ENCODE peak calls at places on chromosomes 3 and 15, in four cellular contexts. N, L, W and X are unnamed samples.

GRCh38 chr15:39434751-39435238 is 146.1 kb upstream of the THBS1 start:
- DNase-seq in N (no peak), L (no peak), W (no peak), X (no peak)

GRCh38 chr15:90686435-90687218 is 30.5 kb upstream of the BLM start:
- DNase-seq in N (no peak), L (no peak), W (no peak), X (no peak)

GRCh38 chr15:68352401-68353062 is 75.0 kb downstream of the FEM1B start:
- DNase-seq in N (peak; percentile 97), L (peak; percentile 90), W (peak; percentile 60), X (peak; percentile 80)

GRCh38 chr3:53163459-53164387 is 2.7 kb downstream of the PRKCD start:
- DNase-seq in N (no peak), L (no peak), W (no peak), X (no peak)

GRCh38 chr3:194300392-194300758 is 50.8 kb downstream of the CPN2 start:
- DNase-seq in N (no peak), L (peak; percentile 96), W (peak; percentile 92), X (no peak)

GRCh38 chr15:37096878-37097568 is 3.3 kb downstream of the MEIS2 start:
- DNase-seq in N (no peak), L (no peak), W (no peak), X (no peak)

GRCh38 chr3:183218826-183219225 is 34.2 kb upstream of the B3GNT5 start:
- DNase-seq in N (no peak), L (no peak), W (no peak), X (no peak)

GRCh38 chr15:69668049-69668705 is 215.6 kb downstream of the RPLP1 start:
- DNase-seq in N (no peak), L (no peak), W (no peak), X (no peak)

GRCh38 chr15:85708402-85708932 is 86.3 kb downstream of the KLHL25 start:
- DNase-seq in N (no peak), L (no peak), W (no peak), X (no peak)

GRCh38 chr3:150742141-150742523 is 20.8 kb downstream of the SIAH2 start:
- DNase-seq in N (no peak), L (no peak), W (no peak), X (no peak)

GRCh38 chr3:4889896-4890295 is 89.3 kb upstream of the BHLHE40 start:
- DNase-seq in N (no peak), L (no peak), W (no peak), X (no peak)

GRCh38 chr3:186566772-186567071 is 417 bp downstream of the TBCCD1 start:
- DNase-seq in N (no peak), L (no peak), W (no peak), X (no peak)

GRCh38 chr3:126167550-126167949 is 12.8 kb downstream of the ALDH1L1 start:
- DNase-seq in N (no peak), L (no peak), W (no peak), X (no peak)

GRCh38 chr15:69156726-69157381 is 3.6 kb upstream of the GLCE start:
- DNase-seq in N (no peak), L (no peak), W (no peak), X (no peak)

GRCh38 chr3:143565943-143566342 is 282.3 kb downstream of the SLC9A9 start:
- DNase-seq in N (no peak), L (no peak), W (no peak), X (no peak)

GRCh38 chr15:91224750-91225380 is 124.8 kb downstream of the SV2B start:
- DNase-seq in N (peak; percentile 66), L (no peak), W (no peak), X (no peak)

GRCh38 chr3:45178131-45179023 is 32.2 kb upstream of the CDCP1 start:
- DNase-seq in N (no peak), L (no peak), W (no peak), X (no peak)

GRCh38 chr15:39301589-39301999 is 279.3 kb upstream of the THBS1 start:
- DNase-seq in N (peak; percentile 53), L (no peak), W (peak; percentile 25), X (no peak)

GRCh38 chr15:31226011-31226410 is 100.6 kb upstream of the KLF13 start:
- DNase-seq in N (no peak), L (no peak), W (no peak), X (no peak)

GRCh38 chr15:60083318-60083717 is 79.2 kb downstream of the FOXB1 start:
- DNase-seq in N (peak; percentile 80), L (no peak), W (no peak), X (no peak)

GRCh38 chr3:51675201-51675611 is 4.2 kb downstream of the TEX264 start:
- DNase-seq in N (peak; percentile 71), L (peak; percentile 5), W (no peak), X (peak; percentile 75)

GRCh38 chr15:58469432-58470353 is 37.9 kb downstream of the LIPC start:
- DNase-seq in N (peak; percentile 91), L (no peak), W (peak; percentile 34), X (peak; percentile 62)

GRCh38 chr3:64763980-64764379 is 76.2 kb upstream of the ADAMTS9 start:
- DNase-seq in N (no peak), L (no peak), W (no peak), X (no peak)

GRCh38 chr3:186596568-186597287 is 16.1 kb upstream of the AHSG start:
- DNase-seq in N (no peak), L (no peak), W (no peak), X (no peak)

GRCh38 chr15:40029979-40030893 is 8.7 kb downstream of the SRP14 start:
- DNase-seq in N (peak; percentile 49), L (no peak), W (no peak), X (no peak)

GRCh38 chr3:178631950-178632349 is 95.7 kb downstream of the KCNMB2 start:
- DNase-seq in N (no peak), L (no peak), W (no peak), X (no peak)

GRCh38 chr3:49454457-49454856 is 15.6 kb upstream of the DAG1 start:
- DNase-seq in N (peak; percentile 66), L (no peak), W (no peak), X (no peak)

GRCh38 chr3:127654374-127654773 is 18.4 kb upstream of the ABTB1 start:
- DNase-seq in N (peak; percentile 62), L (no peak), W (no peak), X (no peak)

GRCh38 chr15:90633361-90633760 is 83.8 kb upstream of the BLM start:
- DNase-seq in N (no peak), L (no peak), W (no peak), X (no peak)

GRCh38 chr3:194379651-194380050 is 10.1 kb upstream of the LRRC15 start:
- DNase-seq in N (no peak), L (no peak), W (no peak), X (no peak)

GRCh38 chr15:45884289-45884688 is 249.5 kb downstream of the SQOR start:
- DNase-seq in N (no peak), L (no peak), W (no peak), X (no peak)

GRCh38 chr3:195693428-195694216 is 27.2 kb upstream of the MUC20 start:
- DNase-seq in N (no peak), L (no peak), W (no peak), X (no peak)

GRCh38 chr3:71881041-71881440 is 96.1 kb upstream of the PROK2 start:
- DNase-seq in N (no peak), L (no peak), W (no peak), X (no peak)

GRCh38 chr3:46701211-46701939 is at the start of gene TMIE:
- DNase-seq in N (no peak), L (no peak), W (no peak), X (no peak)

GRCh38 chr15:76196286-76196948 is 114.9 kb downstream of the ETFA start:
- DNase-seq in N (peak; percentile 88), L (peak; percentile 95), W (peak; percentile 65), X (peak; percentile 69)
- H3K27ac ChIP-seq in N (peak overlapping the region; percentile 71), L (peak overlapping the region; percentile 72), W (no peak overlapping the region), X (peak overlapping the region; percentile 80)

GRCh38 chr3:10964537-10965167 is 27.9 kb upstream of the SLC6A1 start:
- DNase-seq in N (peak; percentile 48), L (no peak), W (no peak), X (no peak)

GRCh38 chr3:10957976-10958749 is 34.4 kb upstream of the SLC6A1 start:
- DNase-seq in N (peak; percentile 38), L (no peak), W (no peak), X (no peak)

GRCh38 chr3:10956991-10957390 is 35.6 kb upstream of the SLC6A1 start:
- DNase-seq in N (no peak), L (no peak), W (peak; percentile 23), X (no peak)

GRCh38 chr3:10960264-10960663 is 32.3 kb upstream of the SLC6A1 start:
- DNase-seq in N (no peak), L (no peak), W (no peak), X (no peak)

GRCh38 chr3:10962481-10963036 is 30.0 kb upstream of the SLC6A1 start:
- DNase-seq in N (peak; percentile 43), L (no peak), W (no peak), X (no peak)
- H3K27ac ChIP-seq in N (no peak overlapping the region), L (no peak overlapping the region), W (no peak overlapping the region), X (no peak overlapping the region)

GRCh38 chr15:63025460-63025859 is 17.1 kb upstream of the TPM1 start:
- DNase-seq in N (no peak), L (no peak), W (no peak), X (no peak)

GRCh38 chr15:63028442-63029110 is 14.0 kb upstream of the TPM1 start:
- DNase-seq in N (no peak), L (no peak), W (no peak), X (no peak)

GRCh38 chr15:63029701-63030100 is 12.8 kb upstream of the TPM1 start:
- DNase-seq in N (no peak), L (no peak), W (no peak), X (no peak)

GRCh38 chr15:63030101-63030528 is 12.4 kb upstream of the TPM1 start:
- DNase-seq in N (no peak), L (peak; percentile 75), W (peak; percentile 33), X (no peak)

DNA sequence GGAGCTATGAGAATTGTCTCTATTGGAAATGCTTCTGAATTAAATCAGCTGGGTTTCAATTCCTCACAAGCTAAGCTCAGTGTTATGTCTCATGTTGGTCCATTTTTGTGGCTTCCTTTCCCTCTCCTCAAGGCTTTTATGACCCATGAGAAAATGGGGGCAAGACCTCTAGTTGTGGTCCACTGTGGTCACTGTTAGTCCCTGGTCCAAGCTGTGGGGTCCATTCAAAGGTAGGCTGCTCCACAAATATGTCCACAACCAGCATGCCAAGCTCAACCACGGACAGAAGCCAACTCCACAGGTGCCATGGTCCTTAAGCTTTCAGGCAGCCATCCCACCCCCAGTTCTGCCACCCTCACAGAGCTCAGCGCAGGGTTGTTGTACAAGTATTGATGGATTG is 14.9 kb upstream of the TPM1 start:
- DNase-seq in N (no peak), L (no peak), W (no peak), X (no peak)
- H3K27ac ChIP-seq in N (no peak overlapping the region), L (no peak overlapping the region), W (no peak overlapping the region), X (no peak overlapping the region)

DNA sequence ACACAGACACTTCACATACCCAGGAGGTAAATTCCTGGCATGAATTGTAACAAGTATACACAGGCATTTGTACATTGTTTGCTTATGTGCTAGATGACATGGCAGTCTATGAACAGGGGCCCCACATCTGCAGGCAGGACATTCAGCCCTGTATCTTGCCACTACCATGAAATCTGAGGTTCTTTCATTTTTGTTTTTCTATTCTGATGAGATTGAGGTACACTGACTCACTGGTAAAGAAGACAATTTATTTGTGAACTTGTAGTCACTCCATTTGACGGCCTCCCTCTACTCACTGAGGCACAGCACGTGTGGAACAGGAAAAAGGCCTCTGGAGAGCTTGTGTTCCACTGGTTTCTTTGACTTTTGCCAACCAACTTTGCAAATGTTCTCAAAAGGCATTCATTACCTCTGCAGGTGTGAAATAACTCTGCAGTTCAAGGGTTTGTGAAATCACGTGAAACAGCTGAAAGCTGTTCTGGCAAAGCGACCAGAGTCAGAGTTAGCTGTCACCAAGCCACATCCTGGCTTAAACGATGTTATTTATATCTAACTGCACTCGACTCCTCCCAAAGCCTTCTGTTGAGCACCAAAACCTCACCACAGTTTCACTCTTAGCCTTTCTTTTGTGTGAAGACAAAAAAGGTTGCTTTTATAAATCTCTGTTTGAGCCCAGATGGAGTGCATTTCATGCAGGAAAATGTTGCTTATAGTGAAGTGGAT is 401.4 kb upstream of the CFAP20DC start:
- DNase-seq in N (no peak), L (no peak), W (no peak), X (peak; percentile 43)
- H3K27ac ChIP-seq in N (no peak overlapping the region), L (no peak overlapping the region), W (no peak overlapping the region), X (peak overlapping the region; percentile 89)